ENCODE peak calls at places on chromosomes 1 and 21, in eight cellular contexts. U, N, J, X, A, C, H and I are unnamed samples.

GRCh38 chr1:214349781-214350180 is 68.8 kb downstream of the SMYD2 start:
- DNase-seq in U (no peak), N (no peak), J (no peak), X (no peak), A (peak), C (no peak), H (no peak), I (no peak)

GRCh38 chr1:205519541-205520131 is 15.2 kb downstream of the CDK18 start:
- DNase-seq in U (no peak), N (no peak), J (no peak), X (no peak), A (no peak), C (peak), H (no peak), I (no peak)

GRCh38 chr21:43640437-43640836 is 18.9 kb downstream of the HSF2BP start:
- DNase-seq in U (no peak), N (no peak), J (no peak), X (no peak), A (no peak), C (no peak), H (no peak), I (no peak)

GRCh38 chr1:160046494-160047115 is 14.8 kb upstream of the PIGM start:
- DNase-seq in U (peak), N (no peak), J (peak), X (peak), A (peak), C (peak), H (peak), I (no peak)

GRCh38 chr1:58013237-58013636 is 533.3 kb downstream of the OMA1 start:
- DNase-seq in U (no peak), N (no peak), J (no peak), X (no peak), A (no peak), C (no peak), H (no peak), I (no peak)

GRCh38 chr1:27102707-27103468 is 52.0 kb downstream of the SLC9A1 start:
- DNase-seq in U (peak), N (peak), J (peak), X (peak), A (peak), C (peak), H (peak), I (no peak)

GRCh38 chr1:148353461-148354283 is 129.4 kb downstream of the PPIAL4G start:
- DNase-seq in U (peak), N (no peak), J (no peak), X (peak), A (peak), C (no peak), H (no peak), I (no peak)

GRCh38 chr21:37425684-37426083 is 59.1 kb downstream of the DYRK1A start:
- DNase-seq in U (no peak), N (no peak), J (no peak), X (no peak), A (no peak), C (no peak), H (no peak), I (no peak)

GRCh38 chr1:15770313-15770962 is 11.8 kb downstream of the FBLIM1 start:
- DNase-seq in U (no peak), N (no peak), J (no peak), X (no peak), A (no peak), C (no peak), H (no peak), I (no peak)

GRCh38 chr1:5943373-5944068 is 48.7 kb downstream of the NPHP4 start:
- DNase-seq in U (no peak), N (no peak), J (no peak), X (no peak), A (no peak), C (no peak), H (no peak), I (no peak)

GRCh38 chr1:23601968-23602876 is 42.9 kb upstream of the ID3 start:
- DNase-seq in U (peak), N (no peak), J (no peak), X (no peak), A (no peak), C (no peak), H (no peak), I (no peak)

GRCh38 chr21:45830221-45830640 is 151.3 kb upstream of the COL6A1 start:
- DNase-seq in U (no peak), N (no peak), J (no peak), X (no peak), A (no peak), C (no peak), H (no peak), I (no peak)

GRCh38 chr1:184014271-184014670 is 23.3 kb downstream of the COLGALT2 start:
- DNase-seq in U (no peak), N (no peak), J (no peak), X (no peak), A (no peak), C (no peak), H (no peak), I (no peak)

GRCh38 chr1:22250724-22251123 is 107.8 kb upstream of the WNT4 start:
- DNase-seq in U (no peak), N (no peak), J (no peak), X (no peak), A (peak), C (no peak), H (no peak), I (no peak)

GRCh38 chr1:96329121-96329520 is 392.5 kb upstream of the PTBP2 start:
- DNase-seq in U (no peak), N (no peak), J (no peak), X (peak), A (peak), C (no peak), H (no peak), I (no peak)

GRCh38 chr1:25647863-25648262 is 31.3 kb downstream of the MAN1C1 start:
- DNase-seq in U (no peak), N (no peak), J (no peak), X (no peak), A (no peak), C (no peak), H (no peak), I (no peak)

GRCh38 chr1:94858276-94858675 is 38.1 kb downstream of the SLC44A3 start:
- DNase-seq in U (no peak), N (no peak), J (no peak), X (peak), A (peak), C (no peak), H (no peak), I (peak)

GRCh38 chr1:17494114-17494729 is 45.3 kb upstream of the ARHGEF10L start:
- DNase-seq in U (peak), N (peak), J (peak), X (peak), A (peak), C (peak), H (peak), I (peak)

GRCh38 chr1:89725016-89725380 is 92.1 kb downstream of the LRRC8C start:
- DNase-seq in U (no peak), N (no peak), J (no peak), X (peak), A (peak), C (no peak), H (no peak), I (no peak)

GRCh38 chr1:174266476-174266875 is 107.2 kb downstream of the RABGAP1L start:
- DNase-seq in U (no peak), N (no peak), J (no peak), X (peak), A (no peak), C (no peak), H (no peak), I (no peak)

GRCh38 chr1:221829327-221830011 is 87.6 kb upstream of the DUSP10 start:
- DNase-seq in U (no peak), N (no peak), J (no peak), X (peak), A (peak), C (no peak), H (no peak), I (no peak)

GRCh38 chr1:173095632-173096031 is 44.9 kb upstream of the TNFSF18 start:
- DNase-seq in U (no peak), N (no peak), J (no peak), X (peak), A (peak), C (no peak), H (no peak), I (no peak)

GRCh38 chr1:222987616-222988015 is 155.4 kb downstream of the TLR5 start:
- DNase-seq in U (no peak), N (no peak), J (no peak), X (no peak), A (no peak), C (no peak), H (no peak), I (no peak)

GRCh38 chr1:204836856-204837255 is 33.8 kb upstream of the NFASC start:
- DNase-seq in U (no peak), N (no peak), J (no peak), X (no peak), A (peak), C (no peak), H (no peak), I (no peak)

GRCh38 chr1:14934867-14935266 is 218.7 kb upstream of the TMEM51 start:
- DNase-seq in U (no peak), N (no peak), J (no peak), X (no peak), A (no peak), C (no peak), H (no peak), I (no peak)

GRCh38 chr1:244353572-244354091 is 98.1 kb downstream of the ADSS2 start:
- DNase-seq in U (no peak), N (no peak), J (no peak), X (peak), A (peak), C (no peak), H (peak), I (no peak)

GRCh38 chr1:1079408-1080121 is 5.5 kb upstream of the RNF223 start:
- DNase-seq in U (no peak), N (no peak), J (no peak), X (peak), A (peak), C (no peak), H (peak), I (no peak)

GRCh38 chr1:232944342-232944741 is 6.1 kb upstream of the NTPCR start:
- DNase-seq in U (no peak), N (no peak), J (no peak), X (no peak), A (no peak), C (no peak), H (no peak), I (no peak)